ENCODE peak calls at places on chromosomes 2 and 18, in nine cellular contexts. R, H, A, M, E, J, T, I and V are unnamed samples.

GRCh38 chr2:151043484-151043883 is 218.2 kb downstream of the RBM43 start:
- DNase-seq in H (no peak), E (peak), A (no peak), R (no peak), J (peak), M (no peak), I (no peak), T (no peak), V (no peak)

GRCh38 chr2:53600835-53601234 is 166.8 kb upstream of the CHAC2 start:
- DNase-seq in M (no peak), H (no peak), R (no peak), T (no peak), E (peak), I (no peak), A (peak), J (no peak), V (no peak)

GRCh38 chr2:237232166-237232565 is 146.5 kb downstream of the COPS8 start:
- DNase-seq in I (no peak), J (no peak), E (no peak), A (no peak), R (no peak), M (no peak), H (no peak), T (no peak), V (no peak)

GRCh38 chr2:201158111-201158929 is 24.6 kb upstream of the CASP10 start:
- DNase-seq in T (peak), A (peak), M (peak), E (peak), I (peak), J (peak), R (peak), H (no peak), V (no peak)

GRCh38 chr2:152376968-152377367 is 42.0 kb downstream of the FMNL2 start:
- DNase-seq in I (no peak), E (no peak), R (no peak), J (no peak), M (no peak), H (no peak), A (no peak), T (no peak), V (no peak)

GRCh38 chr2:16774980-16775963 is 109.6 kb upstream of the CYRIA start:
- DNase-seq in T (no peak), R (peak), J (peak), H (no peak), A (no peak), E (no peak), M (no peak), I (peak), V (no peak)

GRCh38 chr18:33669589-33669988 is 91.6 kb downstream of the ASXL3 start:
- DNase-seq in J (no peak), H (no peak), E (no peak), T (no peak), R (no peak), A (no peak), M (no peak), I (no peak), V (no peak)

GRCh38 chr2:127051116-127051779 is 55.7 kb downstream of the BIN1 start:
- DNase-seq in R (no peak), T (no peak), M (no peak), I (no peak), J (no peak), H (peak), E (no peak), A (no peak), V (no peak)

GRCh38 chr2:4668381-4668780 is 965.0 kb downstream of the DCDC2C start:
- DNase-seq in I (no peak), R (no peak), E (no peak), H (no peak), T (no peak), A (no peak), M (no peak), J (no peak), V (no peak)

DNA sequence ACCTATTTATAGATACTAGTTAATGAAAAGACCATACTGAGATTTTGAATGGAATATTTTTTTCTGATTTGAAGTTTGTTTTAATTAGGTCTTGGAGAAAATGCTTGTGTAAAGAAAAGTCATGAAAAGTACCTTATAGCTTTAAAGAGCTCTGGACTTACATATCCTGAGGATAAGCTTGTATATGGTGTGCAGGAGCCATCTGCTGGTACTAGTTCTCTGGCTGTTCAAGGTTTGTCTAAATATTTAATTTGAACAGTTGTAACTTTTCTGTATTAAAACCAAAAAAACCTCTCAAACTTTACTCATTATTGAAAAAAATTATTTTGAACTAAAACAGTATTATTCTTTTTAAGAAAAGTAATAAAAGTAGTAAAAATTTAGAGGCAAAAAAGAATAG is 50.2 kb downstream of the UBR3 start:
- DNase-seq in J (peak), A (peak), I (peak), H (no peak), E (no peak), T (no peak), R (peak), M (no peak), V (no peak)
- H3K4me3 ChIP-seq in J (no peak), A (no peak), I (no peak), H (no peak), E (no peak), T (no peak), R (no peak), M (no peak), V (no peak)

DNA sequence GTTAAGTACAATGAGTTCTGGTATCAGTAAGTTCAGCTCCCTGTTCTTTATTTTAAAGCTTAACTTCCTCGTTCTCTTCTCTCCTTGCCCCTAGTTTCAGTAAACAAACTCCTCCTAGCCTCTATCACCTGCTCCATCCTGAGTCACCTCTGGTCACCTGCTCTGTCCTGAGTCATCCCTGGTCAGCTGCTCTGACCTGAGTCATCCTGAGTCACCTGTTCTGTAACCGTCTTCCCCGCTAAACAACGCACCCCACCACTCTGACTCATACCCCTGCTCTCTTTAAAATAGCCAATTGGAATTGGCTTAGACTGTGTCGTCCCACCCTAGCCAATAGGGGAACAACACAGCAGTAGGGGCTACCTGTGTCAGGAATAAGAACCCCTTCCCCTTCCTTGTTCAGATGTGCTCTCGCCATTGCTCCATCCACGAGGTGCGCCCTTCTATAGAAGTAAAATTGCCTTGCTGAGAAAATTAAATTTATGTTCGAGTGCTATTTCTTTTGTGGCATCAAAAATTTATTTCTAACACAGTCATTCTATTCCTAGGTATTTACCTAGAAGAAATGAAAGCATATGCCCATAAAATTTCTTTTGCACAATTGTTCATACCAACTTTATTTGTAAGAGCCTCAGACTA is 24.9 kb upstream of the RMND5A start:
- DNase-seq in H (no peak), T (no peak), M (no peak), A (no peak), R (peak), I (peak), J (peak), E (no peak), V (no peak)
- H3K4me3 ChIP-seq in H (no peak), T (no peak), M (no peak), A (no peak), R (no peak), I (no peak), J (no peak), E (no peak), V (no peak)

GRCh38 chr2:119432882-119433522 is 1.3 kb downstream of the TMEM37 start:
- DNase-seq in J (no peak), A (no peak), E (no peak), M (no peak), H (no peak), I (no peak), T (no peak), R (no peak), V (no peak)
- H3K4me3 ChIP-seq in J (peak), A (no peak), E (peak), M (no peak), H (no peak), I (no peak), T (no peak), R (no peak), V (no peak)

GRCh38 chr2:121196132-121196848 is 88.7 kb downstream of the TFCP2L1 start:
- DNase-seq in A (no peak), R (no peak), H (no peak), I (no peak), T (no peak), M (no peak), E (peak), J (no peak), V (no peak)
- H3K4me3 ChIP-seq in A (no peak), R (no peak), H (no peak), I (no peak), T (no peak), M (no peak), E (no peak), J (no peak), V (no peak)

DNA sequence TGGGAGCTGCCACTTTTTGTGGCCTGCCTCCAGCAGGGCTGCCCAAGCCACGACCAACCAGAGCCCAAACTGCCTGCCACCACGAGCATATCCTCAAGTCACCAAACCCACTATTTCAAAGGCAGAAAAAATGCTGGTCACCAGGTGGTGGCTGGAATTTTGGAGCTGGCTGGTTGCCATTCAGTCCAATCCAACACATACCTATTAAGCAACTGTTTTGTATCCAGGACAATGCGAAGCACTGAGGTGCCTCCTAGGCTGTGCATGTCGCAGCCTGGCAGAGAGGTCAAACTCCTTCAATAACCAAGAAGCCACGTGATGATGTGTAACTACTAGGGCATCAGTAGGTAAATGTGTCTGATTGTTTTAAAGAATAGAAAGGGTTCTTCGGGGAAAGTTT is 108.3 kb upstream of the PPP1CB start:
- DNase-seq in T (no peak), H (peak), J (peak), R (no peak), I (no peak), E (no peak), A (no peak), M (no peak), V (no peak)
- H3K4me3 ChIP-seq in T (no peak), H (no peak), J (no peak), R (no peak), I (no peak), E (no peak), A (no peak), M (no peak), V (no peak)

DNA sequence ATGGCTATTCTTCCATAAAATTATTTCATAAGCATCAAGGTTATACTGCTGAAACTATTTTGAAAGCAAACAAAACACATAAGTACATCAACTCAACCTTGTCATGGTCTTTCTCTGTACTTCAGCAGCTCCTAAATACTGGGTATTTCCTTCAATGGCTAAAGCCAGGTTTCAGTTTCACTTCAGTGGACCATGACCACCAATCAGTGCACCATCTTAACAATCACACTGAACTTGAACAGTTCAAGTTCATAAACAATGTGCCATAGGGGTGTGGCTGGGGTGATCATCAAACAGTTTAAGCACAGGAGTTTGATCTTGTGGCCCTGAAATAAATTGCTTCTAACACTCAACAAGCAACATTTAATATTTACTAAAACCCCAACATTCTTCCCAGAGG is 124.1 kb upstream of the FIGN start:
- DNase-seq in M (no peak), R (peak), T (no peak), A (no peak), I (no peak), E (no peak), J (no peak), H (no peak), V (no peak)
- H3K4me3 ChIP-seq in M (no peak), R (no peak), T (no peak), A (no peak), I (no peak), E (no peak), J (no peak), H (no peak), V (no peak)

DNA sequence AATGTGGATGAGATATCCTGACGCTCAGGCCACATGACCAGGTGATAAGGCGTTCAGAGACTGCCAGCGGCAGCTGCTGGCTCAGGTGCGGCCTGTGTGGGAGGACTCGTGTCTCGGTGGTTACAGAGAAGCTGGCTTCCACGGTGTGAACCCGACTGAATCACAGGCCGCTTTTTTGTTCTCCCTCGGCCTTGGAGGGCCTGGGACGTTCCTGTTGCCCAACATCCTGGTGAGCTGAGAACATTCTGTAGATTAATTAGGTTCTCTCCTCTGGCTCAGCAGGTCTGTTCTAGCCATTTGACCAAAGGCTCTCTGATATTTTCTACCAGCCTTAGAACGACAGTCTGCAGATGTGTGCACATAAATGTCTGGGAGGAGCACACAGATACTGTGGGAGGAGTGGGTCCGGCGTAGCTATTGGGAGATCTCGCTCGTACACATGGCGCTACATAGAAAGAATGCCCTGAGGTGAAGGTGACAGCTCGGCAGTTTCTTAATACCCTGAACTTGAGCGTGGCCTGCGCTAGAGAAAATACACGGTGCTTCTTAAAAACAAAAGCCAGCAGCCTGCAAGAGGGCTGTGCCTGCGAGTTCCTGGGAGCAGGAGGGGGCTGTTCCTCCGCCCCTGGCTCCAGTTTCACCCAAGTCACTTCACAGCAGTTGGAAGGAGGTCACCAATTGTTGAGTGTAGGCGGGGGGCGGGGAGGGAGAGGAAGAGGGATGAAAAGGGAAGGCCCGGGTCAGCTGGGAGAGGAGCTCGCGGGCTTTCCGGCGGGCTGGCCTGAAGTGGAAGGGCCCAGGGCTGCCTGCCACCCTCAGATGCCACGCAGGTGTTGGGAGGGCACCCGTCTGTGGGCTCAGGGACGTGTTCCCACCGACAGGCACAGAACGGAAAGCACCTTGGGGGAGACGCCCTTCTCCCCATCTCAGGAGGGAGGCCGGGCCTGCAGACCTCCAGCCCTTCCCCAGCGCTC is 124.6 kb upstream of the ZNF516 start:
- DNase-seq in T (no peak), E (peak), A (peak), I (peak), R (peak), J (peak), H (peak), M (no peak), V (no peak)
- H3K4me3 ChIP-seq in T (peak), E (no peak), A (peak), I (peak), R (peak), J (peak), H (peak), M (no peak), V (peak)

GRCh38 chr2:204468689-204469429 is 76.4 kb upstream of the PARD3B start:
- DNase-seq in E (peak), I (no peak), A (peak), M (no peak), J (peak), H (no peak), T (peak), R (peak), V (no peak)
- H3K4me3 ChIP-seq in E (no peak), I (no peak), A (no peak), M (no peak), J (no peak), H (no peak), T (no peak), R (peak), V (no peak)

GRCh38 chr2:172448544-172449267 is 21.3 kb downstream of the ITGA6 start:
- DNase-seq in E (no peak), A (no peak), J (no peak), M (no peak), I (no peak), H (no peak), R (no peak), T (no peak), V (no peak)

GRCh38 chr2:172447811-172448493 is 20.6 kb downstream of the ITGA6 start:
- DNase-seq in M (no peak), R (no peak), H (no peak), J (no peak), T (no peak), E (no peak), I (no peak), A (no peak), V (no peak)

GRCh38 chr2:172445851-172446250 is 18.5 kb downstream of the ITGA6 start:
- DNase-seq in R (no peak), A (peak), T (no peak), I (no peak), J (no peak), M (no peak), H (no peak), E (no peak), V (no peak)

GRCh38 chr2:172449916-172450550 is 22.6 kb downstream of the ITGA6 start:
- DNase-seq in I (no peak), E (no peak), A (peak), R (no peak), M (no peak), J (peak), T (no peak), H (no peak), V (no peak)

GRCh38 chr2:172446524-172447063 is 19.2 kb downstream of the ITGA6 start:
- DNase-seq in M (no peak), I (no peak), A (no peak), T (no peak), H (no peak), J (no peak), R (no peak), E (no peak), V (no peak)
- H3K4me3 ChIP-seq in M (no peak), I (no peak), A (no peak), T (no peak), H (no peak), J (no peak), R (no peak), E (no peak), V (no peak)

DNA sequence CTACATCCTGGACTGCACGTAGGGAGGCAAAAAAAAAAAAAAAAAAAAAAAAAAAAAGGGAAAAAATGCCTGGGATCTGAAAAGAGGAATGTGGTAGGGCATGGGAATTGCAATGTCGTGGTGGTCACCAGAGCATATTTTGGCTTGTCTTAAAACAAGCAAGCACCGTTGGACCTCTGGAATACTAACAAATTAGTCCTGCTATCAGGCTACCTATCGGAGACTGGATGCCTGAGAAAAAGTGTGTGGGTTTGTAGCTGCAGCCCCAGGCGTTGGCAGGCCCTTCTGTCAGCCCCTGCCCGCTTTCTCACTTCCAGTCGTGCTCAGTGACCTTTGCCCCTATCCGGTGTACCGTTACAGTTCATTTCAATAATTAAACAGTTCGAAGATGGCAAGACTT is 588.5 kb upstream of the ZEB2 start:
- DNase-seq in E (peak), M (no peak), R (no peak), H (no peak), I (no peak), A (peak), J (no peak), T (no peak), V (no peak)
- H3K4me3 ChIP-seq in E (no peak), M (no peak), R (no peak), H (no peak), I (no peak), A (no peak), J (no peak), T (no peak), V (no peak)